ENCODE peak calls at places on chromosomes 7 and 10, in six cellular contexts. V is AG04449, X is amygdala, K is neural progenitor cell, J is GM23248, A is nephron progenitor cell. D is an unnamed sample.

GRCh38 chr7:30816291-30817059 is 45.3 kb downstream of the MINDY4 start:
- DNase-seq in X (no peak), J (peak; percentile 40), K (no peak), V (no peak), A (no peak), D (no peak)

GRCh38 chr10:99234739-99235468 is 748 bp downstream of the HPSE2 start:
- DNase-seq in K (peak; percentile 58), V (no peak), X (no peak), A (no peak), J (peak; percentile 24), D (no peak)

GRCh38 chr10:90947025-90947960 is 26.4 kb upstream of the ANKRD1 start:
- DNase-seq in V (no peak), K (no peak), A (no peak), J (peak; percentile 34), X (no peak), D (no peak)

GRCh38 chr7:144866189-144866588 is 30.3 kb upstream of the TPK1 start:
- DNase-seq in X (no peak), V (no peak), J (no peak), A (no peak), K (no peak), D (no peak)

GRCh38 chr10:91571671-91572070 is 61.2 kb downstream of the PPP1R3C start:
- DNase-seq in J (no peak), X (no peak), A (no peak), K (no peak), V (no peak), D (no peak)

GRCh38 chr10:72322030-72322279 is 32.8 kb downstream of the DNAJB12 start:
- DNase-seq in V (no peak), X (no peak), J (no peak), A (no peak), K (no peak), D (no peak)

GRCh38 chr7:151470656-151471180 is 30.8 kb upstream of the CRYGN start:
- DNase-seq in K (peak; percentile 84), A (no peak), J (no peak), V (no peak), X (no peak), D (no peak)

GRCh38 chr7:16684935-16685334 is 39.0 kb downstream of the BZW2 start:
- DNase-seq in V (no peak), A (no peak), X (no peak), K (no peak), J (no peak), D (no peak)

GRCh38 chr10:14550471-14550941 is 219.8 kb upstream of the FRMD4A start:
- DNase-seq in K (no peak), V (no peak), J (no peak), A (no peak), X (no peak), D (no peak)

GRCh38 chr7:98496618-98497017 is 95.7 kb upstream of the BAIAP2L1 start:
- DNase-seq in J (no peak), X (no peak), V (no peak), K (no peak), A (no peak), D (no peak)

GRCh38 chr7:106462365-106462859 is 177.6 kb upstream of the NAMPT start:
- DNase-seq in V (no peak), A (no peak), J (peak; percentile 56), K (peak; percentile 11), X (no peak), D (no peak)

GRCh38 chr7:2000153-2000687 is 232.5 kb downstream of the MAD1L1 start:
- DNase-seq in V (no peak), J (no peak), A (no peak), X (no peak), K (no peak), D (no peak)

GRCh38 chr7:84613411-84613810 is 418.8 kb upstream of the SEMA3A start:
- DNase-seq in J (no peak), K (no peak), V (no peak), A (no peak), X (no peak), D (no peak)

GRCh38 chr7:29398011-29398410 is 165.6 kb upstream of the PRR15 start:
- DNase-seq in K (no peak), X (no peak), A (no peak), J (no peak), V (no peak), D (no peak)

GRCh38 chr10:8273749-8274148 is 219.3 kb downstream of the GATA3 start:
- DNase-seq in V (no peak), J (no peak), X (no peak), A (no peak), K (no peak), D (no peak)

GRCh38 chr7:133854739-133855138 is 272.4 kb upstream of the LRGUK start:
- DNase-seq in A (no peak), X (no peak), V (peak; percentile 7), J (peak; percentile 68), K (peak; percentile 18), D (no peak)

GRCh38 chr10:6811153-6811552 is 231.1 kb upstream of the PRKCQ start:
- DNase-seq in A (no peak), J (peak; percentile 75), K (no peak), V (no peak), X (no peak), D (no peak)

D was measured in stimulated activated CD8-positive, alpha-beta memory T cell treated with anti-CD3 and anti-CD28 coated beads, Interleukin-2, amount 100 ng/mL, for 48 hours.